ENCODE peak calls at places on chromosomes 3 and 15, in five cellular contexts. H is esophagus squamous epithelium, F is choroid plexus epithelial cell, D is foreskin fibroblast, U is HepG2. X is an unnamed sample.

GRCh38 chr15:43204016-43204901 is 16.6 kb downstream of the EPB42 start:
- DNase-seq in U (peak), D (peak), F (peak), H (no peak), X (no peak)

GRCh38 chr3:5275529-5275928 is 88.0 kb downstream of the EDEM1 start:
- DNase-seq in D (no peak), U (no peak), F (peak), H (no peak), X (peak)

GRCh38 chr3:21729888-21730459 is 21.0 kb downstream of the ZNF385D start:
- DNase-seq in F (peak), U (no peak), H (no peak), D (peak), X (no peak)

GRCh38 chr3:188911033-188911850 is 260.5 kb upstream of the TPRG1 start:
- DNase-seq in U (no peak), D (peak), F (peak), H (no peak), X (no peak)

GRCh38 chr15:22866066-22866465 is 27.6 kb downstream of the NIPA2 start:
- DNase-seq in H (no peak), U (no peak), D (no peak), F (peak), X (no peak)

GRCh38 chr3:1501396-1501795 is 408.6 kb downstream of the CNTN6 start:
- DNase-seq in H (no peak), F (no peak), D (no peak), U (no peak), X (no peak)

GRCh38 chr15:57134877-57135276 is 216.4 kb downstream of the TCF12 start:
- DNase-seq in D (no peak), H (no peak), U (no peak), F (no peak), X (no peak)

GRCh38 chr3:149579838-149580542 is 77.8 kb downstream of the WWTR1 start:
- DNase-seq in U (no peak), H (no peak), D (peak), F (peak), X (no peak)

GRCh38 chr15:100114100-100114499 is 227.7 kb downstream of the ADAMTS17 start:
- DNase-seq in D (peak), F (peak), H (no peak), U (no peak), X (no peak)

GRCh38 chr3:62242846-62243245 is 130.5 kb downstream of the FEZF2 start:
- DNase-seq in F (no peak), D (no peak), U (no peak), H (no peak), X (no peak)

GRCh38 chr15:90644946-90645725 is 72.0 kb upstream of the BLM start:
- DNase-seq in H (no peak), F (no peak), D (no peak), U (no peak), X (no peak)

DNA sequence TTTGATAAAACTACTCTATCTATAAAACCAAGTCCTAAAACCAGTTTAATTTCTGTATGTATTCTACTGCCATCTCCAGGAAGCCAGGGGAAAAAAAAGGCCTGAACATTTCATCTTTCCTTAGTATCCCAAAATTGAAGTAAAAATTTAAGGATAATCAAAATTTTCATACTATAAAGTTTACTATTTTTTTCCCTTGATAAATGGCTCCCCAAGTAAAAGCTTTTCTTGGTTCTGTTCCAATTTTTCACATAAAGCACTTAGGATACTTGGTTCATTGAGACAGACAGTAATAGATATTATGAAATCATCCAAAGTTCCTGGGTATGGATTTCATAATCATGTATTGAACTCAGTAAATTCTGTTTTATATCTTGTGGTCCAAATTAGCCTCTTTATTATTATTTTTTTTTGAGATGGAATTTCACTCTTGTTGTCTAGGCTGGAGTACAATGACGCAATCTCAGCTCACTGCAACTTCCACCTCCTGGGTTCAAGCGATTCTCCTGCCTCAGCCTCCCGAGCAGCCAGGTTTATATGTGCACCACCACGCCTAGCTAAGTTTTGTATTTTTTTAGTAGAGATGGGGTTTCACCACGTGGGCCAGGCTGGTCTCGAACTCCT is 34.5 kb downstream of the ICE2 start:
- DNase-seq in F (peak), D (peak), H (no peak), U (peak), X (no peak)
- TF ChIP-seq CTCF in F (peak), D (peak), H (no peak), U (peak), X (peak)

GRCh38 chr3:160226740-160227048 is 1.5 kb downstream of the C3orf80 start:
- DNase-seq in F (no peak), U (no peak), D (no peak), H (no peak), X (no peak)

GRCh38 chr3:160226026-160226739 is 961 bp downstream of the C3orf80 start:
- DNase-seq in H (no peak), U (no peak), D (peak), F (no peak), X (no peak)

GRCh38 chr3:160224811-160225180 is 426 bp upstream of the C3orf80 start:
- DNase-seq in F (no peak), H (no peak), U (no peak), D (no peak), X (no peak)

GRCh38 chr3:160224256-160224655 is 966 bp upstream of the C3orf80 start:
- DNase-seq in H (no peak), F (no peak), U (no peak), D (no peak), X (no peak)

GRCh38 chr3:160225181-160226025 is at the start of gene C3orf80:
- DNase-seq in D (peak), H (no peak), U (peak), F (peak), X (no peak)
- TF ChIP-seq CTCF in D (no peak), H (no peak), U (peak), F (no peak), X (no peak)

DNA sequence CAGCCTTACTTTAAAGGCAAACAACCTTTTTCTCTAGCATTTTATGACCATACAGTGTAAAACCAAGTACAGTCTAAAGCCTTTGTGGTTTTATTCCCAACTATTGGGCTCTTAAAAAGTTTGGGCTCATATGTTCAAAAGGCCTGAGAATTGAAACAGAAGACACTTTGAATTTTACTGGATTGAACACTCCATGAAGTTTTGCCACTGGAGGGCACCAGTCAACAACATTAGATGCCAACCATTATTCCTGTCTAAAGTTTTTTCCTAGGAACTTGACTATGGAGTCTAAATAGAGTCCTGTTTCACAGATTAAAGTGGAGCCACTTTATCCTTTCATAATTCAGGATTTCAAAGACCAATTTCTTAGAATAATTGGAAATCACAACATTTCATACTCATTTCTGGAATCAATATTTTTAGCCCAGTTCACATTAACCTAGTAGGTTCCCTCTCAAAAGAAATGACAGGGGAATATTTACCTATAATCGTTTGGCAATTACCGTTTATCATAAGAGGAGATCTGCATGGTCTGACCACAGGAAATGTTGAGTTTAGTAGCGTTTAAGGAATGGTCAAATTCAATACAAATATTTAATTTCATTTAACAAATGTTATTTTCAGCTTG is 244.1 kb upstream of the PDZRN3 start:
- DNase-seq in F (peak), U (peak), H (no peak), D (peak), X (peak)
- TF ChIP-seq CTCF in F (peak), U (peak), H (no peak), D (peak), X (peak)

DNA sequence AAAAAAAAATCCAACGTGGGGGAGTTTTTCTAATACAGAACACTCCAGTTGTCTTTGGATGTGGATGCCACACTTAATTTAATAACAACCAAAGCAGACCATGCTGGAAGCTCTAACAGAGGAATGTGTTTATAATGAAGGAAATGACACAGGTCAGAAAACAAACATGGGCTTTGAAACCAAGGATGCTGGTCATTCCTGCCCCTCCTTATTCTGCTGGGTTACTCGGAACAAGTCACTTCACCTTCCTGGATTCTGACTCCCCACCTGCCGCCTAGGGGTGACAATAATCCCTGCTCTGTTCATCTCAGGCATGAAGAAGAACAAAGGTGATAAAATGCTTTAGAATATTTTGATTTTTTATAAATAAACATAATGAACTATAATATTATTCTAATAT is 240.9 kb upstream of the ADAMTS9 start:
- DNase-seq in D (no peak), H (no peak), F (no peak), U (no peak), X (no peak)
- TF ChIP-seq CTCF in D (no peak), H (no peak), F (peak), U (no peak), X (no peak)

DNA sequence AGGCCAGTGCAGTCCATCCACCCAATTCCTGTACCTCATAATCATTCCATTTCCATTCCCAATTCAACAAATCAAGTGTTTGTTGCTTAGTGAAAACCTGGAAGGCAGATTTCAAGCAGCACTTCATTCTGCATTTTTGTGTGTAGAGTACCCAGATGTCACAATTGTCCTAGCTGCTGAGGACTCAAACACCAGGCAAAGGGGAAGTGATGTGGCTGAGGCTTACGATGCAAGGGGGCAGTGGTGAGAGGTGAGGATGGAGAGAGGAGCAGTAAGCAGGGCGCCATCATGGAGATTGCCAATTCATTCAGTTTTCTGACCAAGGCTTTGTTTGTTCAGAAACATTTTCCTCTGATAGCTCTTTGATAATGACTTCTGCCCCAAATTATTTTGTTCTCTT is 83.7 kb upstream of the GSK3B start:
- DNase-seq in F (no peak), U (peak), H (no peak), D (peak), X (no peak)
- TF ChIP-seq CTCF in F (no peak), U (peak), H (no peak), D (no peak), X (no peak)

GRCh38 chr3:70108072-70108471 is 108.5 kb downstream of the SAMMSON start:
- DNase-seq in H (no peak), U (peak), D (no peak), F (peak), X (no peak)
- TF ChIP-seq CTCF in H (no peak), U (peak), D (peak), F (peak), X (peak)

GRCh38 chr3:27279153-27279552 is 90.0 kb downstream of the NEK10 start:
- DNase-seq in U (no peak), H (no peak), F (peak), D (peak), X (no peak)
- TF ChIP-seq CTCF in U (peak), H (no peak), F (peak), D (peak), X (peak)

X was measured in AG09319.